ENCODE peak calls at places on chromosomes 3 and 15, in five cellular contexts. One of them, this sample, is unnamed.

GRCh38 chr3:69410301-69410700 is 24.4 kb upstream of the FRMD4B start:
- DNase-seq in epithelial cell of esophagus: peak; percentile 83
- DNase-seq in adrenal gland: peak; percentile 81
- DNase-seq in AG09309: peak; percentile 23
- DNase-seq in A549: peak; percentile 60
- DNase-seq in this sample: no peak

GRCh38 chr3:127688416-127689265 is 15.9 kb downstream of the ABTB1 start:
- DNase-seq in adrenal gland: no peak
- DNase-seq in epithelial cell of esophagus: no peak
- DNase-seq in A549: no peak
- DNase-seq in AG09309: no peak
- DNase-seq in this sample: no peak

GRCh38 chr3:148880681-148881080 is 15.6 kb downstream of the CPA3 start:
- DNase-seq in epithelial cell of esophagus: no peak
- DNase-seq in A549: peak; percentile 47
- DNase-seq in adrenal gland: peak; percentile 28
- DNase-seq in AG09309: no peak
- DNase-seq in this sample: no peak

GRCh38 chr3:125591116-125591755 is 4.1 kb downstream of the OSBPL11 start:
- DNase-seq in epithelial cell of esophagus: peak; percentile 27
- DNase-seq in AG09309: no peak
- DNase-seq in A549: no peak
- DNase-seq in adrenal gland: no peak
- DNase-seq in this sample: no peak

GRCh38 chr15:49135893-49136292 is 19.5 kb downstream of the COPS2 start:
- DNase-seq in AG09309: peak; percentile 59
- DNase-seq in adrenal gland: no peak
- DNase-seq in A549: peak; percentile 4
- DNase-seq in epithelial cell of esophagus: peak; percentile 68
- DNase-seq in this sample: peak; percentile 58

GRCh38 chr3:134663646-134664456 is 13.0 kb upstream of the KY start:
- DNase-seq in A549: no peak
- DNase-seq in AG09309: no peak
- DNase-seq in epithelial cell of esophagus: peak; percentile 10
- DNase-seq in adrenal gland: no peak
- DNase-seq in this sample: no peak

GRCh38 chr3:193124861-193125260 is 116.2 kb upstream of the PLAAT1 start:
- DNase-seq in A549: no peak
- DNase-seq in epithelial cell of esophagus: no peak
- DNase-seq in AG09309: no peak
- DNase-seq in adrenal gland: no peak
- DNase-seq in this sample: no peak

GRCh38 chr3:190371152-190371551 is 16.8 kb upstream of the CLDN16 start:
- DNase-seq in epithelial cell of esophagus: peak; percentile 87
- DNase-seq in adrenal gland: no peak
- DNase-seq in AG09309: no peak
- DNase-seq in A549: no peak
- DNase-seq in this sample: no peak

GRCh38 chr3:192819001-192819569 is 91.7 kb upstream of the FGF12 start:
- DNase-seq in AG09309: peak; percentile 29
- DNase-seq in A549: peak; percentile 69
- DNase-seq in adrenal gland: peak; percentile 66
- DNase-seq in epithelial cell of esophagus: peak; percentile 83
- DNase-seq in this sample: no peak

GRCh38 chr3:49158792-49159191 is 7.3 kb downstream of the CCDC71 start:
- DNase-seq in AG09309: no peak
- DNase-seq in adrenal gland: peak; percentile 22
- DNase-seq in epithelial cell of esophagus: no peak
- DNase-seq in A549: no peak
- DNase-seq in this sample: no peak

GRCh38 chr3:165210727-165211126 is 14.5 kb upstream of the SLITRK3 start:
- DNase-seq in A549: no peak
- DNase-seq in epithelial cell of esophagus: no peak
- DNase-seq in AG09309: no peak
- DNase-seq in adrenal gland: no peak
- DNase-seq in this sample: no peak

GRCh38 chr3:20194793-20195460 is 8.9 kb upstream of the SGO1 start:
- DNase-seq in A549: no peak
- DNase-seq in epithelial cell of esophagus: no peak
- DNase-seq in AG09309: no peak
- DNase-seq in adrenal gland: no peak
- DNase-seq in this sample: no peak

GRCh38 chr15:38560456-38560926 is 4.1 kb downstream of the RASGRP1 start:
- DNase-seq in adrenal gland: no peak
- DNase-seq in epithelial cell of esophagus: no peak
- DNase-seq in A549: no peak
- DNase-seq in AG09309: no peak
- DNase-seq in this sample: no peak

GRCh38 chr15:38563723-38564519 is 693 bp downstream of the RASGRP1 start:
- DNase-seq in adrenal gland: peak; percentile 68
- DNase-seq in epithelial cell of esophagus: peak; percentile 65
- DNase-seq in A549: peak; percentile 50
- DNase-seq in AG09309: no peak
- DNase-seq in this sample: no peak

GRCh38 chr15:38562278-38562677 is 2.3 kb downstream of the RASGRP1 start:
- DNase-seq in A549: no peak
- DNase-seq in AG09309: no peak
- DNase-seq in adrenal gland: no peak
- DNase-seq in epithelial cell of esophagus: no peak
- DNase-seq in this sample: no peak

GRCh38 chr15:38565287-38565670 is 665 bp upstream of the RASGRP1 start:
- DNase-seq in epithelial cell of esophagus: no peak
- DNase-seq in A549: no peak
- DNase-seq in adrenal gland: no peak
- DNase-seq in AG09309: no peak
- DNase-seq in this sample: no peak

DNA sequence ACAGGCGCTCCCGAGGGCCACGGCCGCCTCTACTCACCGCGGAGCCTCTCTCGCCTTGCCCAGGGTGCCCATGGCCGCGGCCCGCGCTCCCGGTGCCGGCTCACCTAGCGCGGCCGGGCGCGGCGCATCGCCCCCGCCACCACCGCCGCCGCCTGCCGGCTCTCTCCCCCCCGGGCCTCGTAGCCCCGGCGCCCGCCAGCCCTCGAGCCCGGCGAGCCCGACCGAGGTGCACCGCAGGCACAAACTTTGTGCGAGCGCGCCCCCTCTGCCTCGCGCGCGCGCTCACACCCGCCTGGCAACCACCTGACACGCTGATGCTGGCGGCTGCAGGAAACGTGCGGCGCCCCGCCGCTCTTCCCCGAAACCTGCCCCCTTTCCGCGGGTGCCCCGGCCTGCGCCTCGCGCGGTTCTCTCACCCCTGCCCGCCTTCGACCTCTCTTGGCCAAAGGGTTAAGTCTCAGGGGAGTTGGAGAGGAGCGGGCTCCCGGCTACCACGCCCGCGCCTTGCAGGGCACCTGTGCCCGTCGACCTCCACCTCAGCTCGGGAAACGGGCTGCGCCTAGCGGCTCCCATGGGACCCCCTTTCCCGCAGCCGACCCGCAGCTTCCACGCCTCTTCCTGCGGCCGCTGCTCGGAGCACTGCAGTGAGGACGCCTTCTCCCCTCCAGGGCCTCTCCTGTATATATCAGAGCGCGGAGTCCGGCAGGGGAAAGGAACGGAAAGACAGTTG is at the start of gene RASGRP1:
- DNase-seq in AG09309: no peak
- DNase-seq in adrenal gland: peak; percentile 58
- DNase-seq in epithelial cell of esophagus: peak; percentile 65
- DNase-seq in A549: peak; percentile 46
- DNase-seq in this sample: no peak
- TF ChIP-seq CTCF in AG09309: no peak
- TF ChIP-seq CTCF in adrenal gland: no peak
- TF ChIP-seq CTCF in epithelial cell of esophagus: no peak
- TF ChIP-seq CTCF in A549: no peak
- TF ChIP-seq CTCF in this sample: peak; percentile 33

DNA sequence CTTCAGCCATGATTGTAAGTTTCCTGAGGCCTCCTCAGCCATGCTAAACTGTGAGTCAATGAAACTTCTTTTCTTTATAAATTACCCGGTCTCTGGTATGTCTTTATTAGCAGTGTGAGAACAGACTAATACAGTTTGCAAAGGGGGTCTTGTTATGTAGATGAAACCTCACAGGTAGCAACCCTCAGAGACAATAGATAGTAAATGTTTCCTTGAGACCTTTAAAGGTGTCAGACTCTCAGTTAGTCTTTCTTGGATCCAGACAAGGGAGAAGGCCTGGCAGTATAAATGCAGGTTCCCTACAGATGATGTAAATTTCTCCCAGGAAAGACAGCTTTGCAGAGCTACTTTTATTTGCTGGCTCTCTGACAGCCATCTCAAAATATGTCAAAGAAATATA is 510.8 kb downstream of the AGBL1 start:
- DNase-seq in adrenal gland: no peak
- DNase-seq in A549: no peak
- DNase-seq in epithelial cell of esophagus: no peak
- DNase-seq in AG09309: no peak
- DNase-seq in this sample: no peak
- H3K4me3 ChIP-seq in adrenal gland: no peak overlapping the region
- H3K4me3 ChIP-seq in A549: no peak overlapping the region
- H3K4me3 ChIP-seq in epithelial cell of esophagus: no peak overlapping the region
- H3K4me3 ChIP-seq in AG09309: no peak overlapping the region
- H3K4me3 ChIP-seq in this sample: no peak overlapping the region

GRCh38 chr3:151425640-151426336 is 35.1 kb downstream of the IGSF10 start:
- DNase-seq in epithelial cell of esophagus: no peak
- DNase-seq in AG09309: no peak
- DNase-seq in A549: no peak
- DNase-seq in adrenal gland: no peak
- DNase-seq in this sample: no peak

GRCh38 chr3:151426337-151426648 is 34.6 kb downstream of the IGSF10 start:
- DNase-seq in epithelial cell of esophagus: no peak
- DNase-seq in A549: no peak
- DNase-seq in AG09309: no peak
- DNase-seq in adrenal gland: no peak
- DNase-seq in this sample: no peak

GRCh38 chr3:151419806-151420205 is 35.3 kb upstream of the P2RY12 start:
- DNase-seq in epithelial cell of esophagus: peak; percentile 33
- DNase-seq in AG09309: no peak
- DNase-seq in A549: no peak
- DNase-seq in adrenal gland: no peak
- DNase-seq in this sample: no peak

GRCh38 chr3:151423091-151423490 is 37.8 kb downstream of the IGSF10 start:
- DNase-seq in AG09309: no peak
- DNase-seq in A549: no peak
- DNase-seq in adrenal gland: no peak
- DNase-seq in epithelial cell of esophagus: no peak
- DNase-seq in this sample: no peak

DNA sequence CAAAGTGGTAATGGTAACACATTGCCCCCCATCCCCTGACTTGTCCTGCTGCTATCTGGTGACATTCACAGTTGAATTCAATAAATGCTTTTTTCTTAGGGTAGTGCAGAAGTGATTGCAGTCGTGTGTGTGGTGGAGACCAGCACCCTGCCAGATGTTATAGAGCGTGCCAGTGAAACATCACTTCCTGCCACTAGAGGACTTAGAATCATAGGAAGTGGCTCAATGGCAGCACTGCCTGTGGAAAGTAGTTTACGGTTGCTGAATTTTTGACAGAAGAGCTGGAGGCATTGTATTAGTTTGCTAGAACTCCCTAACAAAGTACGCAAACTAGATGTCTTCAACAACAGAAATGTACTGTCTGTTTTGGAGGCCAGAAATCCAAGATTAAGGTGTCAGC is 37.4 kb upstream of the P2RY12 start:
- DNase-seq in adrenal gland: no peak
- DNase-seq in A549: no peak
- DNase-seq in AG09309: no peak
- DNase-seq in epithelial cell of esophagus: no peak
- DNase-seq in this sample: no peak
- TF ChIP-seq CTCF in adrenal gland: no peak
- TF ChIP-seq CTCF in A549: no peak
- TF ChIP-seq CTCF in AG09309: no peak
- TF ChIP-seq CTCF in epithelial cell of esophagus: no peak
- TF ChIP-seq CTCF in this sample: peak; percentile 1

DNA sequence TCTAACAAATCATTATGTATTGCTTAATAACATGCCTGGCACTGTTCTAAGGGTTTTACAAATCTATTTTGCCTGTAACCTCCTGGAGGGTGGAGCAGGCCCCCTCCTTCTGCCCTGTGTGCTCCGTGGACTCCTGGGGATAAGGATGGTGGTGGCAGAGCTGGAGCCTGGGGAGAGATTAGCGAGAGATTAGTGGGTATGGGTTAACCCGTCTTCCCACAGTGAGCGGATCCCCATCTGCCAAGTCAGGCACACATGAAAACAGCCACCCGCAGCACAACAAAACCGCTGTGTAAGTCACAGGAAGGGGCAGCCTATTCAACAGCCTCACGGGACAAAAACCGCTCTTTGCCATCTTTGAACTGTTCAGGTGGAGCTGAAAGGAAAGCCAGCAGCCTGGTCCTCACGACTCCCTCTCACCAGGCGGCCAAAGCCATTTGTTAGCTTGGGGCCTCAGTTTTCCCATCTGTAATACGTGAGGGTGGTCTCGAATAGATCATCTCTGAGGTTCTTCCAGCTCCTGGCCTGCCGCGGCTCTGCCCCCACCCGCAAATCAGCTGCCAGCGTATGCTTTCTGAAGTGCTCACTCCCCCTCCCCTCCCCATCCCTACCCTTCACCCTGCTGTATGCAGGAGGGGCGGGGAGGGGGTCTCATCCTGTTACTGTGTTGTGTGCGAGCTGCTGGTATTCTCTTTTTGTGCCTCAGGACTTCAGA is 43.6 kb downstream of the PDIA5 start:
- DNase-seq in adrenal gland: no peak
- DNase-seq in AG09309: no peak
- DNase-seq in epithelial cell of esophagus: no peak
- DNase-seq in A549: no peak
- DNase-seq in this sample: peak; percentile 46
- H3K4me3 ChIP-seq in adrenal gland: no peak overlapping the region
- H3K4me3 ChIP-seq in AG09309: no peak overlapping the region
- H3K4me3 ChIP-seq in epithelial cell of esophagus: no peak overlapping the region
- H3K4me3 ChIP-seq in A549: no peak overlapping the region
- H3K4me3 ChIP-seq in this sample: no peak overlapping the region

GRCh38 chr15:36810656-36811449 is 231.4 kb downstream of the CDIN1 start:
- DNase-seq in AG09309: no peak
- DNase-seq in adrenal gland: no peak
- DNase-seq in A549: no peak
- DNase-seq in epithelial cell of esophagus: no peak
- DNase-seq in this sample: no peak
- TF ChIP-seq CTCF in AG09309: peak; percentile 32
- TF ChIP-seq CTCF in adrenal gland: no peak
- TF ChIP-seq CTCF in A549: no peak
- TF ChIP-seq CTCF in epithelial cell of esophagus: peak; percentile 10
- TF ChIP-seq CTCF in this sample: peak; percentile 38

This sample was measured in retinal pigment epithelial cell.